ENCODE peak calls at places on chromosomes 3 and 15, in eight cellular contexts. P, V, S, U, E, J, Z and T are unnamed samples.

GRCh38 chr15:92140802-92141201 is 252.9 kb upstream of the ST8SIA2 start:
- DNase-seq in J (no peak), Z (no peak), U (no peak), S (no peak), V (no peak), P (no peak), E (no peak), T (no peak)

GRCh38 chr15:90665288-90666134 is 51.6 kb upstream of the BLM start:
- DNase-seq in J (peak), U (peak), Z (peak), V (peak), P (peak), S (peak), E (peak), T (peak)

GRCh38 chr3:19931180-19931692 is 2.8 kb downstream of the EFHB start:
- DNase-seq in V (no peak), E (no peak), Z (no peak), S (no peak), P (no peak), U (no peak), J (no peak), T (no peak)

GRCh38 chr3:12380408-12380795 is 91.5 kb downstream of the PPARG start:
- DNase-seq in Z (no peak), J (no peak), S (no peak), V (no peak), U (no peak), P (no peak), E (no peak), T (no peak)

GRCh38 chr15:69337133-69337532 is 38.4 kb downstream of the PAQR5 start:
- DNase-seq in P (no peak), S (no peak), J (no peak), U (no peak), E (no peak), V (peak), Z (peak), T (no peak)

GRCh38 chr3:133506215-133506901 is 67.1 kb upstream of the CDV3 start:
- DNase-seq in Z (no peak), V (no peak), P (no peak), J (no peak), E (no peak), S (no peak), U (no peak), T (no peak)

GRCh38 chr3:132595036-132595435 is 2.0 kb upstream of the ACKR4 start:
- DNase-seq in U (no peak), V (peak), Z (no peak), P (no peak), J (no peak), S (no peak), E (no peak), T (no peak)

GRCh38 chr3:128489860-128490649 is 2.9 kb downstream of the GATA2 start:
- DNase-seq in Z (no peak), E (peak), J (no peak), P (peak), S (peak), V (peak), U (no peak), T (peak)

GRCh38 chr3:8563597-8563996 is 62.0 kb downstream of the LMCD1 start:
- DNase-seq in S (no peak), U (no peak), J (no peak), P (no peak), Z (no peak), V (no peak), E (no peak), T (no peak)

GRCh38 chr3:194841515-194841841 is 155.8 kb downstream of the FAM43A start:
- DNase-seq in U (no peak), S (no peak), Z (no peak), P (peak), E (no peak), J (no peak), V (no peak), T (no peak)

GRCh38 chr3:41088882-41089281 is 110.4 kb upstream of the CTNNB1 start:
- DNase-seq in E (no peak), Z (no peak), V (no peak), U (no peak), J (no peak), P (no peak), S (no peak), T (no peak)

GRCh38 chr3:148998297-148998696 is 7.0 kb downstream of the GYG1 start:
- DNase-seq in V (no peak), S (no peak), P (no peak), J (no peak), Z (no peak), U (no peak), E (no peak), T (no peak)

GRCh38 chr15:23497710-23498111 is 50.7 kb upstream of the GOLGA6L2 start:
- DNase-seq in P (no peak), S (no peak), E (peak), Z (no peak), V (peak), U (no peak), J (no peak), T (no peak)

GRCh38 chr3:156535162-156535627 is 19.7 kb downstream of the SSR3 start:
- DNase-seq in S (peak), Z (peak), U (peak), V (peak), J (peak), P (peak), E (no peak), T (no peak)

GRCh38 chr3:156997351-156997750 is 162.6 kb downstream of the CCNL1 start:
- DNase-seq in J (no peak), V (peak), S (no peak), P (no peak), E (no peak), Z (no peak), U (no peak), T (no peak)

GRCh38 chr3:4340077-4340410 is 36.9 kb downstream of the SETMAR start:
- DNase-seq in Z (no peak), P (no peak), S (no peak), J (no peak), U (no peak), V (no peak), E (no peak), T (no peak)

GRCh38 chr3:173583496-173583895 is 186.0 kb downstream of the NLGN1 start:
- DNase-seq in E (no peak), P (no peak), Z (no peak), S (no peak), V (no peak), J (no peak), U (no peak), T (no peak)

GRCh38 chr3:184040010-184040409 is 8.5 kb downstream of the HTR3D start:
- DNase-seq in Z (peak), P (peak), U (no peak), S (no peak), V (peak), E (peak), J (no peak), T (no peak)

GRCh38 chr3:64187065-64187959 is 38.0 kb downstream of the PRICKLE2 start:
- DNase-seq in V (peak), U (peak), E (peak), P (peak), S (peak), Z (no peak), J (peak), T (no peak)

GRCh38 chr3:16658933-16659793 is 53.9 kb upstream of the DAZL start:
- DNase-seq in P (no peak), Z (no peak), E (no peak), J (no peak), V (no peak), U (no peak), S (no peak), T (no peak)

GRCh38 chr3:143252931-143253330 is 133.4 kb downstream of the CHST2 start:
- DNase-seq in S (no peak), E (no peak), P (no peak), Z (no peak), U (no peak), J (no peak), V (no peak), T (no peak)

GRCh38 chr3:184295771-184296170 is 3.3 kb upstream of the PSMD2 start:
- DNase-seq in S (no peak), E (no peak), Z (no peak), U (no peak), V (no peak), J (no peak), P (no peak), T (no peak)

GRCh38 chr3:87298111-87298718 is 21.8 kb upstream of the POU1F1 start:
- DNase-seq in E (no peak), P (no peak), V (peak), Z (peak), U (no peak), S (no peak), J (no peak), T (no peak)

GRCh38 chr15:43091859-43092258 is 14.0 kb downstream of the UBR1 start:
- DNase-seq in U (no peak), P (no peak), J (no peak), V (no peak), E (no peak), Z (no peak), S (no peak), T (no peak)

GRCh38 chr15:100780208-100780800 is 99.3 kb upstream of the ALDH1A3 start:
- DNase-seq in P (no peak), Z (no peak), S (no peak), J (no peak), U (no peak), V (no peak), E (no peak), T (no peak)

GRCh38 chr3:14285526-14285925 is 106.9 kb downstream of the LSM3 start:
- DNase-seq in S (no peak), V (no peak), P (no peak), J (no peak), U (no peak), E (peak), Z (no peak), T (no peak)

GRCh38 chr3:119664850-119665379 is 4.5 kb upstream of the POPDC2 start:
- DNase-seq in S (no peak), E (no peak), Z (no peak), P (peak), V (no peak), J (no peak), U (no peak), T (no peak)

GRCh38 chr3:153290278-153291015 is 128.4 kb downstream of the RAP2B start:
- DNase-seq in V (no peak), J (no peak), P (no peak), Z (no peak), U (no peak), E (peak), S (no peak), T (no peak)

GRCh38 chr3:129226374-129226773 is 23.0 kb upstream of the COPG1 start:
- DNase-seq in S (no peak), J (peak), Z (peak), V (peak), E (no peak), P (no peak), U (peak), T (no peak)

GRCh38 chr3:13278783-13279531 is 141.2 kb downstream of the NUP210 start:
- DNase-seq in J (no peak), V (no peak), S (no peak), P (no peak), U (no peak), E (no peak), Z (no peak), T (no peak)

GRCh38 chr3:71723452-71724170 is 1.6 kb downstream of the EIF4E3 start:
- DNase-seq in U (no peak), J (no peak), P (no peak), V (no peak), Z (no peak), E (no peak), S (no peak), T (no peak)

GRCh38 chr3:190229632-190230424 is 92.4 kb downstream of the CLDN1 start:
- DNase-seq in Z (no peak), J (no peak), V (peak), P (no peak), S (no peak), U (no peak), E (no peak), T (no peak)

GRCh38 chr3:111339017-111339416 is 203.0 kb upstream of the CD96 start:
- DNase-seq in P (no peak), S (no peak), Z (no peak), U (no peak), V (no peak), J (no peak), E (no peak), T (no peak)

GRCh38 chr3:99678023-99678422 is 39.6 kb downstream of the COL8A1 start:
- DNase-seq in E (no peak), J (no peak), Z (no peak), U (no peak), S (no peak), V (no peak), P (no peak), T (no peak)

GRCh38 chr15:100109486-100110035 is 232.2 kb downstream of the ADAMTS17 start:
- DNase-seq in U (no peak), S (no peak), Z (no peak), J (no peak), V (no peak), P (peak), E (no peak), T (no peak)

GRCh38 chr3:13199006-13199776 is 126.0 kb upstream of the IQSEC1 start:
- DNase-seq in P (no peak), S (no peak), J (no peak), Z (no peak), E (no peak), V (no peak), U (no peak), T (no peak)

GRCh38 chr3:32860499-32860898 is 42.7 kb downstream of the TRIM71 start:
- DNase-seq in E (no peak), P (no peak), Z (no peak), J (no peak), S (no peak), U (no peak), V (no peak), T (no peak)

GRCh38 chr15:69777356-69777755 is 320.4 kb downstream of the TLE3 start:
- DNase-seq in V (no peak), E (no peak), U (no peak), Z (no peak), S (no peak), J (no peak), P (no peak), T (no peak)

GRCh38 chr3:35908366-35909232 is 269.3 kb downstream of the ARPP21 start:
- DNase-seq in V (peak), E (peak), J (peak), Z (peak), U (no peak), P (peak), S (peak), T (peak)

DNA sequence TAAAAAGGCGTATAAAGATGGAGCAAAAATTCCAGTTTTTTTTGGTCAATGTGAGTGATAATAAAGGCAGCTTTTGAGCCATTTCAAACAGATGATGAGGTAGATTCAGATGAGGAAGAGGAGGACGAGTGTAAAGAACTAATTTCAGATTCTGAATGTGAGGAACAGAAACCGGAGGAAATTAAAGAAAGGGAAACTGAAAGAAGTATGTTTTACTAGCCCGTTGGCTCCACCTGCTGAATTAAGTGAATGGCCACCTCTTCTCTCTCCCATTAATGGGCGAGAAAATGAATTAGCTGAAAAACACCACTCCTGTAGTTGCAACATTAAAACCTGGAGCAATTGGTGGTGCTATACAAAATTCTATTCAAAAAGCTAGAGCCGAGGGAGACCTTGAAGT is 55.4 kb downstream of the CYP19A1 start:
- DNase-seq in V (no peak), E (no peak), J (no peak), U (no peak), P (no peak), Z (no peak), S (no peak), T (no peak)
- TF ChIP-seq CTCF in V (no peak), E (no peak), J (no peak), U (no peak), P (no peak), Z (no peak), S (no peak), T (no peak)

DNA sequence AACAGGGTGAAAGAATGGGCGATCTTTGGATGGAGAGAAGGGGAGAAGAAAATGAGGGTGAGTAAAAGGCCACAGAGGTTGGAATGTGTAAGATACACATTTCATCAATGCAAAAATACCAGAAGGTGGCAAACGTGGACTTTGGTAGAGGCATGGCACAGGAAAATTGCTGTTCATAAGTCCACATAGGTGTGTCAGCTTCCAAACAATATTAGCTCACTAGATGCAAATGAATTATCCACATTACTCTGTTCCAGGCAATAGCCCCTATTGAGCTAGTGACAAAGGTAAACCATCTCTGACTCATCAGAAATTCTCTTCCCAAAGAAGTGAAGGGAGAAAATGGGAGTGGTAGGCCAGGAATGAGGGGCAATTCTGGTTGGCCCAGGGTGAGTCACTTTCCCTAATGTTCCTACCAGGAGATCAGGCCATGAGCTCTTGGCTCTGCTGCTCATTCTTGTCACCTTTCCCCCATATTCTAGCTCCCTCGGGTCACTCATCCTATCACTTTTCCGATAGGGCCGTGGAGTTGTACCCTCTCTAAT is 19.9 kb downstream of the ACKR2 start:
- DNase-seq in Z (peak), V (no peak), U (no peak), J (no peak), P (peak), E (no peak), S (no peak), T (no peak)
- TF ChIP-seq CTCF in Z (no peak), V (no peak), U (no peak), J (no peak), P (no peak), E (no peak), S (no peak), T (no peak)

GRCh38 chr3:123194552-123194951 is 7.2 kb upstream of the SEC22A start:
- DNase-seq in E (peak), S (no peak), P (peak), V (no peak), U (no peak), J (no peak), Z (peak), T (no peak)
- TF ChIP-seq CTCF in E (peak), S (no peak), P (peak), V (no peak), U (peak), J (no peak), Z (peak), T (no peak)

DNA sequence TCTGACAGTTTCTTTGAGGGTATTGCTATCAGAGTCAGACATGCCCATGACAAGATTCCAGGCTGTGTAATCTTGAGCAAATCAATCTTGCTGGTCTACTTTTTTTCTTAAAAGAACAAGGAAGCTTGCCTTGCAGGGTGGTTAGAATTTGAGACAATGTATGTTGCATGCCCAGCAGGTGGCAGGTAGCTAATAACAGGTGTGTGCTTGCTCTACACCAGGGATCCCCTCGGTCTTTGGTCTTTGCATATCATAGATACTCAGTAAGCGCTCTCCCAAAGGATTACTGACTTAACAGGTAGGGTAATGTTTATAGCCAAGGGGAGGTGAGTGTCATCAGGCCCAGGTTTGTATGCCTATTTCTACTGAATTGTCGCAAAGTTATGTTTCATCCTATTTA is 37.3 kb downstream of the CACNA1D start:
- DNase-seq in S (no peak), U (no peak), V (no peak), P (peak), Z (peak), J (no peak), E (no peak), T (no peak)
- TF ChIP-seq CTCF in S (no peak), U (no peak), V (no peak), P (peak), Z (peak), J (no peak), E (no peak), T (no peak)

DNA sequence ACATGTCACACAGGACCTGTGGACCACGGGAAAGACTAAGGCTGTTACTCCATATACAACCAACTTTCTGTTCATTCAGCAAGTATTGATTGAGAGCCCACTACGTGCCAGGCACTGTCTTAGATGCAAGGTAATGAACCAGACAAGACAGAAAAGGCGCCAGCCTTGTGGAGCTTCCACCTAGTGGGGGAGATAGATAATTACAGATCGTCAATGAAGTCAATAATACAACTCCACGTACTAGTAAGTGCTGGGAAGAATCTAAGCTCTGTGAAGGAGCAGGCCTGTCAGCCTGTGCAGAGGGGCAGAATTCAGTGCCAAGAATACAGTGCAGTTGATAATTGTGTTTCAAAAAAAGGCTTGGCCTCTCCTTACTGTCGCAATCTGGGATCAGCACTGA is 186.4 kb downstream of the FEZF2 start:
- DNase-seq in P (no peak), S (no peak), E (no peak), U (no peak), J (peak), V (peak), Z (peak), T (no peak)
- TF ChIP-seq CTCF in P (no peak), S (no peak), E (peak), U (no peak), J (peak), V (peak), Z (peak), T (no peak)

GRCh38 chr15:56813995-56814394 is 80.7 kb upstream of the ZNF280D start:
- DNase-seq in S (no peak), P (no peak), V (no peak), E (no peak), U (no peak), Z (no peak), J (no peak), T (no peak)

GRCh38 chr15:56814429-56814828 is 81.1 kb upstream of the ZNF280D start:
- DNase-seq in U (no peak), V (no peak), E (no peak), P (no peak), J (no peak), S (no peak), Z (no peak), T (no peak)

GRCh38 chr15:56808160-56808559 is 74.9 kb upstream of the ZNF280D start:
- DNase-seq in P (no peak), U (no peak), Z (no peak), J (no peak), S (no peak), E (no peak), V (no peak), T (no peak)

GRCh38 chr15:56812255-56812654 is 78.9 kb upstream of the ZNF280D start:
- DNase-seq in P (no peak), U (no peak), V (no peak), S (no peak), J (no peak), E (no peak), Z (no peak), T (no peak)

DNA sequence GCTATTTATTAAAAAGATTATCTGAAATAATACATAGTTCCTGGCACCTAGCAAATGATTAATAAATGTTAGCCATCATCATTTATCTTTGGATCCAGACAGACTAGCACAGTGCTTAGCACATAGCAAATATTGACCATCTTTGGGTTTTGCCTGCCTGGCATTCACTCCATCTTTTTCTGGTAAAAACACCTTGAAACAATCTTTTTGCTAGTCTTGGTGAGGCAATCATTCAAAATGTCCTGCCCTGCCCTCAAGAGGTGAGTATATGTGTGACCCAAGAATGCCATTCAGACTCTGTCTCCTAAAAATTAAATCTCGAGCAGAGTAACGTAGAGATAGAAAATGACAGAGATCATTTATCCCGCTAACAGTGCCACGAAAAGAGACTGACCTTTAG is 78.3 kb upstream of the ZNF280D start:
- DNase-seq in U (no peak), E (no peak), P (no peak), Z (no peak), J (no peak), V (no peak), S (no peak), T (no peak)
- TF ChIP-seq CTCF in U (no peak), E (no peak), P (no peak), Z (no peak), J (no peak), V (no peak), S (no peak), T (no peak)